ENCODE peak calls at places on chromosomes 6 and 20, in seven cellular contexts. C is endodermal cell, A is stomach, D is kidney, I is NT2/D1, N is ascending aorta, J is ovary. Y is an unnamed sample.

GRCh38 chr6:83708970-83709747 is at the start of gene SNAP91:
- DNase-seq in C (peak; percentile 93), A (no peak), D (peak; percentile 68), I (no peak), N (peak; percentile 65), J (peak; percentile 33), Y (no peak)

GRCh38 chr6:46998436-46999017 is 43.6 kb downstream of the ADGRF1 start:
- DNase-seq in C (no peak), A (no peak), D (no peak), I (no peak), N (no peak), J (no peak), Y (no peak)

GRCh38 chr6:143966291-143966690 is 41.8 kb downstream of the PLAGL1 start:
- DNase-seq in C (no peak), A (no peak), D (no peak), I (no peak), N (no peak), J (no peak), Y (no peak)

GRCh38 chr6:165010556-165011535 is 298.6 kb downstream of the C6orf118 start:
- DNase-seq in C (no peak), A (no peak), D (no peak), I (no peak), N (no peak), J (no peak), Y (no peak)

GRCh38 chr6:169620171-169621125 is 81.4 kb downstream of the WDR27 start:
- DNase-seq in C (peak; percentile 71), A (no peak), D (no peak), I (peak; percentile 32), N (no peak), J (no peak), Y (peak; percentile 45)

GRCh38 chr6:112149719-112150263 is 62.4 kb downstream of the FAM229B start:
- DNase-seq in C (no peak), A (no peak), D (no peak), I (no peak), N (no peak), J (no peak), Y (peak; percentile 84)

GRCh38 chr20:60976913-60977312 is 275.1 kb upstream of the CDH4 start:
- DNase-seq in C (peak; percentile 73), A (no peak), D (no peak), I (no peak), N (no peak), J (no peak), Y (no peak)

GRCh38 chr20:53187402-53187801 is 215.2 kb downstream of the TSHZ2 start:
- DNase-seq in C (no peak), A (no peak), D (no peak), I (no peak), N (no peak), J (no peak), Y (no peak)

GRCh38 chr6:52495859-52496396 is 75.8 kb downstream of the EFHC1 start:
- DNase-seq in C (no peak), A (no peak), D (no peak), I (no peak), N (no peak), J (no peak), Y (no peak)

DNA sequence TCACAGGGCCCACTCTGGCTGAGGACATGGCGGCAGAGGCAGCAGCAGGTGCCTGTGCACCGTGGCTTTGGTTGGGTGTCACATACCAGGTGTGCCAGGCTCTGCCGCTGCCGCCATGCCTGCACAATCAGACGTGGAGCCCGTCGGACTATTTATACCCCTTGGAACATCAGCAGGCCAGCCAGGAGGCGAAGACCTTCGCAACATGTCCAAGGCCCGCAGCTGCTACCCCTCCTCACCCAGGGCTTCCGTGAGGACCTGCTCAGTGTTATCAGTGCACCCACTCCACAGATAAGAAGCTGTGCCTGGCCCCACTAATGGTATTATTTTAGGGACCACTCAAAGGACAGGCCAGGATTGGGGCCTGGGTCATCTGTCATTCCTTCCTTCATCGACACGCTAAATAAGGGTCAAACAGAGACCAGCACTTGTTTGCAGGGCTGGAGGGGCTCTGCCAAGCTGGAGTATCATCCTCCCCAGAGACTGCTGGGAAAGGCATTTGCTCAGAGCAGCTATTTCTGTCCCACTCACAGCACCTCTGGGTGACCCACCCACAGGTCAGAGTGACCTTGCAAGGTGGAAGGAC is 109.2 kb downstream of the BMP7 start:
- DNase-seq in C (no peak), A (no peak), D (no peak), I (no peak), N (no peak), J (no peak), Y (no peak)
- H3K4me1 ChIP-seq in C (no peaks in the 10 kb centered on the region), A (no peaks in the 10 kb centered on the region), D (no peaks in the 10 kb centered on the region), I (peaks cover 7% of the 10 kb centered on the region), N (no peaks in the 10 kb centered on the region), J (no peaks in the 10 kb centered on the region), Y (no peaks in the 10 kb centered on the region)

DNA sequence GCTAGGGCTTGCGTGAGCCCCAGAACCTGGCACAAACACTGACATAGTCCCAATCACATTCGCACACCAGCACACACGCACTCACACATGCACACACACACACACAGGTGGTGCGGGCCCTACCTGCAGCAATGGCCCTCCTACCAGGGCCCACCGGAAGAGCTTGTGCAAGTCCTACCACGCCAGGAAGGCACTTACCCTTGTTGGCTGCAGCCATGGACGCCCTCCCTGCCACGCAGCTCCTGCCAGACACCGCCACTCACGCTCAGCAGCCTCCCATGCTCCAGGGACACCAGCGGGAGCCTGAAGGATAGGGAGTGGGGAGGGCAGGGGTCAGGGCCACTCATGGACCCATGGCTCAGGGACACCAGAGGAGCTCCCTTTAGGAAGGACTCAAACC is 7.7 kb downstream of the ADISSP start:
- DNase-seq in C (no peak), A (no peak), D (no peak), I (no peak), N (no peak), J (no peak), Y (no peak)
- H3K4me1 ChIP-seq in C (no peaks in the 10 kb centered on the region), A (peaks cover 49% of the 10 kb centered on the region), D (no peaks in the 10 kb centered on the region), I (peaks cover 17% of the 10 kb centered on the region), N (no peaks in the 10 kb centered on the region), J (peaks cover 23% of the 10 kb centered on the region), Y (peaks cover 47% of the 10 kb centered on the region)

DNA sequence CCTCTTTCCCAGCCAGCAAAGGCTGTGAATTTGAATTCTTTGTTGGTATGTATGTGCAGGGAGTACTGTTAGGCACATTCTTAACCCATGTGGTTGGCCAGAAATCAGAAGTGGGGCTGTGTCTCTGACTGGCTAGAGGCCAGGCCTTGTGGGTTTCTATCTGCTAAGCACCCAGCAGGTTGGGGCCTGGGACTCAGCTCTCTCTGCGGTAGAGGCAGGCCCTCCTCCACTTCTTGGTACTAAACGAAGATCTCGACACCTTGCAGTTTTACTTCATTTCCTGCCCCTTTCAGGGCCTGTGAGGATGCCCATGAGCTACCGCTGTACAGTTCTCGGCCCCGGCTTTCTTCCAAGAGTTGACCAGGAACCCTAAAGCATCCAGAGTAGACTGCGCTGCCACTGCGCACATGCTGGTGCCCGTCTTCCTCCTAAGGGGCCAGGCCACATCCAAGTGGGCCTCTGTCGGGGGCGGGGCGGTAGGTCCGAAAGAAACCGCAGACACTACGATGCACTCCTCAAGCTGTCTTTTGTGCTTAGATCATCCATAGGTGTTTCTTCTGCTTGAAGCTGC is 51.1 kb downstream of the TCP11 start:
- DNase-seq in C (no peak), A (peak; percentile 17), D (no peak), I (no peak), N (peak; percentile 78), J (no peak), Y (peak; percentile 70)
- H3K4me1 ChIP-seq in C (no peaks in the 10 kb centered on the region), A (peaks cover 70% of the 10 kb centered on the region), D (peaks cover 13% of the 10 kb centered on the region), I (peaks cover 3% of the 10 kb centered on the region), N (peaks cover 29% of the 10 kb centered on the region), J (peaks cover 15% of the 10 kb centered on the region), Y (peaks cover 53% of the 10 kb centered on the region)

GRCh38 chr6:35491558-35492541 is 5.0 kb downstream of the TEAD3 start:
- DNase-seq in C (peak; percentile 75), A (no peak), D (no peak), I (no peak), N (no peak), J (peak; percentile 69), Y (peak; percentile 24)
- H3K4me1 ChIP-seq in C (peaks cover 31% of the 10 kb centered on the region), A (peaks cover 93% of the 10 kb centered on the region), D (peaks cover 8% of the 10 kb centered on the region), I (peaks cover 36% of the 10 kb centered on the region), N (peaks cover 33% of the 10 kb centered on the region), J (peaks cover 44% of the 10 kb centered on the region), Y (peaks cover 36% of the 10 kb centered on the region)

DNA sequence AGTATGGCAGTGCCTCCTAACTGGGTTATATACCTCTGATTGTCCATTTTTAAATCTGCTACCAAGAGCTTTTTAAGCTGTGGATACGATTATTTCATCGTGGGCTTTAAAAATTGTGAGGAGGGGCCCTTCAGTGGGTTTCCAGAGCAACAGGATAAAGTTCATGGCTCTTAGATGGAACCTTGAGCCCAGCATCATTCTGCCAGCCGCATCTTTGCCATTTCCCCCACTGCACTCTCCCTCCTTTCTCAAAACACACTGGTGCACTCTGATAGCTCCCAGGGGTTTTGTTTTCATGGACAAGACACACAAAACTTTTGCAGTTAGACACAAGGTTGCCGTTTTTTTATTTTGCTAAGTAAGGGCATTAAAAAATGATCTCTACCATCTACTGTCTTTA is 54.1 kb downstream of the RREB1 start:
- DNase-seq in C (no peak), A (no peak), D (no peak), I (no peak), N (no peak), J (no peak), Y (no peak)
- H3K4me1 ChIP-seq in C (peaks cover 31% of the 10 kb centered on the region), A (peaks cover 100% of the 10 kb centered on the region), D (peaks cover 46% of the 10 kb centered on the region), I (peaks cover 7% of the 10 kb centered on the region), N (no peaks in the 10 kb centered on the region), J (peaks cover 16% of the 10 kb centered on the region), Y (peaks cover 60% of the 10 kb centered on the region)

GRCh38 chr20:33676652-33677645 is 2.7 kb upstream of the NECAB3 start:
- DNase-seq in C (peak; percentile 46), A (no peak), D (peak; percentile 78), I (no peak), N (no peak), J (peak; percentile 65), Y (no peak)
- H3K4me1 ChIP-seq in C (peaks cover 13% of the 10 kb centered on the region), A (peaks cover 43% of the 10 kb centered on the region), D (no peaks in the 10 kb centered on the region), I (peaks cover 29% of the 10 kb centered on the region), N (peaks cover 23% of the 10 kb centered on the region), J (peaks cover 46% of the 10 kb centered on the region), Y (peaks cover 71% of the 10 kb centered on the region)

GRCh38 chr6:3740551-3741476 is 10.7 kb downstream of the PXDC1 start:
- DNase-seq in C (no peak), A (peak; percentile 25), D (peak; percentile 45), I (no peak), N (no peak), J (no peak), Y (no peak)

GRCh38 chr6:3737831-3738210 is 13.7 kb downstream of the PXDC1 start:
- DNase-seq in C (no peak), A (no peak), D (no peak), I (no peak), N (no peak), J (no peak), Y (no peak)

GRCh38 chr6:3738381-3739131 is 13.0 kb downstream of the PXDC1 start:
- DNase-seq in C (peak; percentile 24), A (no peak), D (no peak), I (no peak), N (peak; percentile 58), J (no peak), Y (no peak)

GRCh38 chr6:3741477-3741871 is 10.0 kb downstream of the PXDC1 start:
- DNase-seq in C (no peak), A (no peak), D (peak; percentile 54), I (no peak), N (no peak), J (no peak), Y (no peak)

GRCh38 chr6:3739311-3739897 is 12.1 kb downstream of the PXDC1 start:
- DNase-seq in C (peak; percentile 33), A (no peak), D (peak; percentile 59), I (no peak), N (peak; percentile 62), J (no peak), Y (no peak)
- H3K4me1 ChIP-seq in C (no peaks in the 10 kb centered on the region), A (peaks cover 62% of the 10 kb centered on the region), D (peaks cover 10% of the 10 kb centered on the region), I (peaks cover 12% of the 10 kb centered on the region), N (peaks cover 31% of the 10 kb centered on the region), J (peaks cover 4% of the 10 kb centered on the region), Y (peaks cover 86% of the 10 kb centered on the region)

Y was measured in adipocyte.